ENCODE peak calls at places on chromosomes 13 and 19, in six cellular contexts. One of them, this sample, is unnamed.

GRCh38 chr13:114339779-114340534 is 25.7 kb downstream of the CHAMP1 start:
- DNase-seq in left cardiac atrium: no peak
- DNase-seq in Kasumi-1: peak; percentile 60
- DNase-seq in naive thymus-derived CD8-positive, alpha-beta T cell: peak; percentile 55
- DNase-seq in H4: peak; percentile 38
- DNase-seq in left ventricle myocardium inferior: peak; percentile 18
- DNase-seq in this sample: peak; percentile 74

GRCh38 chr19:18453269-18454024 is 15.5 kb upstream of the ISYNA1 start:
- DNase-seq in left cardiac atrium: no peak
- DNase-seq in naive thymus-derived CD8-positive, alpha-beta T cell: no peak
- DNase-seq in left ventricle myocardium inferior: no peak
- DNase-seq in H4: peak; percentile 76
- DNase-seq in Kasumi-1: no peak
- DNase-seq in this sample: no peak

GRCh38 chr19:24140099-24140498 is 53.1 kb downstream of the ZNF254 start:
- DNase-seq in left cardiac atrium: no peak
- DNase-seq in Kasumi-1: no peak
- DNase-seq in naive thymus-derived CD8-positive, alpha-beta T cell: no peak
- DNase-seq in left ventricle myocardium inferior: no peak
- DNase-seq in H4: peak; percentile 79
- DNase-seq in this sample: no peak

GRCh38 chr19:3692141-3693029 is 7.9 kb downstream of the PIP5K1C start:
- DNase-seq in H4: no peak
- DNase-seq in naive thymus-derived CD8-positive, alpha-beta T cell: peak; percentile 50
- DNase-seq in left cardiac atrium: no peak
- DNase-seq in Kasumi-1: no peak
- DNase-seq in left ventricle myocardium inferior: no peak
- DNase-seq in this sample: no peak

GRCh38 chr19:42594617-42595489 is at the start of gene CEACAM8:
- DNase-seq in Kasumi-1: no peak
- DNase-seq in naive thymus-derived CD8-positive, alpha-beta T cell: no peak
- DNase-seq in H4: no peak
- DNase-seq in left cardiac atrium: no peak
- DNase-seq in left ventricle myocardium inferior: no peak
- DNase-seq in this sample: no peak

GRCh38 chr19:719636-720377 is 11.1 kb downstream of the PALM start:
- DNase-seq in naive thymus-derived CD8-positive, alpha-beta T cell: no peak
- DNase-seq in Kasumi-1: no peak
- DNase-seq in left cardiac atrium: no peak
- DNase-seq in left ventricle myocardium inferior: no peak
- DNase-seq in H4: no peak
- DNase-seq in this sample: no peak

GRCh38 chr19:12789098-12789903 is 2.0 kb upstream of the JUNB start:
- DNase-seq in Kasumi-1: no peak
- DNase-seq in left ventricle myocardium inferior: no peak
- DNase-seq in naive thymus-derived CD8-positive, alpha-beta T cell: no peak
- DNase-seq in H4: no peak
- DNase-seq in left cardiac atrium: no peak
- DNase-seq in this sample: no peak

GRCh38 chr13:33471182-33471581 is 185.6 kb upstream of the STARD13 start:
- DNase-seq in left ventricle myocardium inferior: no peak
- DNase-seq in left cardiac atrium: no peak
- DNase-seq in H4: no peak
- DNase-seq in Kasumi-1: no peak
- DNase-seq in naive thymus-derived CD8-positive, alpha-beta T cell: no peak
- DNase-seq in this sample: no peak

GRCh38 chr13:111343186-111343805 is 22.9 kb downstream of the TEX29 start:
- DNase-seq in H4: no peak
- DNase-seq in Kasumi-1: no peak
- DNase-seq in naive thymus-derived CD8-positive, alpha-beta T cell: no peak
- DNase-seq in left cardiac atrium: no peak
- DNase-seq in left ventricle myocardium inferior: no peak
- DNase-seq in this sample: no peak

GRCh38 chr19:27774827-27775226 is 1438.1 kb downstream of the UQCRFS1 start:
- DNase-seq in H4: peak; percentile 4
- DNase-seq in naive thymus-derived CD8-positive, alpha-beta T cell: no peak
- DNase-seq in left cardiac atrium: no peak
- DNase-seq in left ventricle myocardium inferior: no peak
- DNase-seq in Kasumi-1: peak; percentile 56
- DNase-seq in this sample: no peak

GRCh38 chr19:49419173-49419572 is 4.1 kb downstream of the PTH2 start:
- DNase-seq in H4: no peak
- DNase-seq in naive thymus-derived CD8-positive, alpha-beta T cell: no peak
- DNase-seq in left cardiac atrium: no peak
- DNase-seq in Kasumi-1: no peak
- DNase-seq in left ventricle myocardium inferior: no peak
- DNase-seq in this sample: no peak

GRCh38 chr13:34412817-34413365 is 529.2 kb upstream of the NBEA start:
- DNase-seq in left cardiac atrium: no peak
- DNase-seq in H4: peak; percentile 23
- DNase-seq in Kasumi-1: peak; percentile 17
- DNase-seq in naive thymus-derived CD8-positive, alpha-beta T cell: no peak
- DNase-seq in left ventricle myocardium inferior: no peak
- DNase-seq in this sample: no peak

GRCh38 chr13:27425151-27425917 is 915 bp downstream of the GTF3A start:
- DNase-seq in left ventricle myocardium inferior: no peak
- DNase-seq in Kasumi-1: no peak
- DNase-seq in left cardiac atrium: no peak
- DNase-seq in H4: no peak
- DNase-seq in naive thymus-derived CD8-positive, alpha-beta T cell: peak; percentile 28
- DNase-seq in this sample: no peak

GRCh38 chr19:1457031-1457739 is 7.3 kb downstream of the APC2 start:
- DNase-seq in Kasumi-1: no peak
- DNase-seq in H4: no peak
- DNase-seq in left ventricle myocardium inferior: no peak
- DNase-seq in naive thymus-derived CD8-positive, alpha-beta T cell: no peak
- DNase-seq in left cardiac atrium: no peak
- DNase-seq in this sample: no peak

GRCh38 chr13:30422056-30422914 is at the start of gene UBE2L5:
- DNase-seq in left cardiac atrium: peak; percentile 80
- DNase-seq in H4: peak; percentile 63
- DNase-seq in naive thymus-derived CD8-positive, alpha-beta T cell: peak; percentile 67
- DNase-seq in left ventricle myocardium inferior: peak; percentile 82
- DNase-seq in Kasumi-1: peak; percentile 27
- DNase-seq in this sample: peak; percentile 94

GRCh38 chr13:38421590-38422560 is 72.2 kb downstream of the UFM1 start:
- DNase-seq in Kasumi-1: no peak
- DNase-seq in left ventricle myocardium inferior: no peak
- DNase-seq in left cardiac atrium: no peak
- DNase-seq in naive thymus-derived CD8-positive, alpha-beta T cell: no peak
- DNase-seq in H4: no peak
- DNase-seq in this sample: no peak

GRCh38 chr13:79307866-79308298 is 98.2 kb downstream of the RBM26 start:
- DNase-seq in left cardiac atrium: peak; percentile 24
- DNase-seq in H4: no peak
- DNase-seq in Kasumi-1: no peak
- DNase-seq in left ventricle myocardium inferior: no peak
- DNase-seq in naive thymus-derived CD8-positive, alpha-beta T cell: no peak
- DNase-seq in this sample: no peak